ENCODE peak calls at places on chromosomes 13 and 19, in four cellular contexts. One of them, this sample, is unnamed.

GRCh38 chr19:932647-933552 is 7.1 kb downstream of the ARID3A start:
- DNase-seq in brain microvascular endothelial cell: peak
- DNase-seq in mesothelial cell of epicardium: no peak
- DNase-seq in left ventricle myocardium inferior: peak
- DNase-seq in this sample: no peak

GRCh38 chr13:31209172-31209818 is 9.5 kb downstream of the B3GLCT start:
- DNase-seq in left ventricle myocardium inferior: peak
- DNase-seq in mesothelial cell of epicardium: no peak
- DNase-seq in brain microvascular endothelial cell: no peak
- DNase-seq in this sample: peak

GRCh38 chr13:35826626-35827254 is 304.4 kb downstream of the DCLK1 start:
- DNase-seq in left ventricle myocardium inferior: no peak
- DNase-seq in brain microvascular endothelial cell: no peak
- DNase-seq in mesothelial cell of epicardium: no peak
- DNase-seq in this sample: no peak

GRCh38 chr13:76014618-76015315 is 378.6 kb downstream of the LMO7 start:
- DNase-seq in mesothelial cell of epicardium: no peak
- DNase-seq in brain microvascular endothelial cell: peak
- DNase-seq in left ventricle myocardium inferior: no peak
- DNase-seq in this sample: no peak

GRCh38 chr13:87259479-87260083 is 411.6 kb upstream of the SLITRK5 start:
- DNase-seq in brain microvascular endothelial cell: no peak
- DNase-seq in mesothelial cell of epicardium: no peak
- DNase-seq in left ventricle myocardium inferior: no peak
- DNase-seq in this sample: no peak

GRCh38 chr13:112158961-112159360 is 92.0 kb downstream of the SOX1 start:
- DNase-seq in mesothelial cell of epicardium: no peak
- DNase-seq in left ventricle myocardium inferior: no peak
- DNase-seq in brain microvascular endothelial cell: no peak
- DNase-seq in this sample: no peak

GRCh38 chr13:75770164-75771145 is 134.3 kb downstream of the LMO7 start:
- DNase-seq in brain microvascular endothelial cell: peak
- DNase-seq in mesothelial cell of epicardium: no peak
- DNase-seq in left ventricle myocardium inferior: no peak
- DNase-seq in this sample: no peak

GRCh38 chr19:1837625-1838105 is 10.6 kb downstream of the REXO1 start:
- DNase-seq in brain microvascular endothelial cell: no peak
- DNase-seq in left ventricle myocardium inferior: peak
- DNase-seq in mesothelial cell of epicardium: no peak
- DNase-seq in this sample: peak

GRCh38 chr13:68551701-68552522 is 1321.8 kb upstream of the PCDH9 start:
- DNase-seq in left ventricle myocardium inferior: no peak
- DNase-seq in brain microvascular endothelial cell: no peak
- DNase-seq in mesothelial cell of epicardium: no peak
- DNase-seq in this sample: no peak

GRCh38 chr19:2042485-2043268 is 8.4 kb downstream of the MKNK2 start:
- DNase-seq in left ventricle myocardium inferior: no peak
- DNase-seq in brain microvascular endothelial cell: no peak
- DNase-seq in mesothelial cell of epicardium: no peak
- DNase-seq in this sample: no peak

GRCh38 chr13:108120332-108120731 is 95.0 kb downstream of the LIG4 start:
- DNase-seq in left ventricle myocardium inferior: no peak
- DNase-seq in mesothelial cell of epicardium: no peak
- DNase-seq in brain microvascular endothelial cell: no peak
- DNase-seq in this sample: no peak

GRCh38 chr19:40147693-40148347 is 43.4 kb upstream of the MAP3K10 start:
- DNase-seq in mesothelial cell of epicardium: no peak
- DNase-seq in left ventricle myocardium inferior: no peak
- DNase-seq in brain microvascular endothelial cell: peak
- DNase-seq in this sample: no peak

DNA sequence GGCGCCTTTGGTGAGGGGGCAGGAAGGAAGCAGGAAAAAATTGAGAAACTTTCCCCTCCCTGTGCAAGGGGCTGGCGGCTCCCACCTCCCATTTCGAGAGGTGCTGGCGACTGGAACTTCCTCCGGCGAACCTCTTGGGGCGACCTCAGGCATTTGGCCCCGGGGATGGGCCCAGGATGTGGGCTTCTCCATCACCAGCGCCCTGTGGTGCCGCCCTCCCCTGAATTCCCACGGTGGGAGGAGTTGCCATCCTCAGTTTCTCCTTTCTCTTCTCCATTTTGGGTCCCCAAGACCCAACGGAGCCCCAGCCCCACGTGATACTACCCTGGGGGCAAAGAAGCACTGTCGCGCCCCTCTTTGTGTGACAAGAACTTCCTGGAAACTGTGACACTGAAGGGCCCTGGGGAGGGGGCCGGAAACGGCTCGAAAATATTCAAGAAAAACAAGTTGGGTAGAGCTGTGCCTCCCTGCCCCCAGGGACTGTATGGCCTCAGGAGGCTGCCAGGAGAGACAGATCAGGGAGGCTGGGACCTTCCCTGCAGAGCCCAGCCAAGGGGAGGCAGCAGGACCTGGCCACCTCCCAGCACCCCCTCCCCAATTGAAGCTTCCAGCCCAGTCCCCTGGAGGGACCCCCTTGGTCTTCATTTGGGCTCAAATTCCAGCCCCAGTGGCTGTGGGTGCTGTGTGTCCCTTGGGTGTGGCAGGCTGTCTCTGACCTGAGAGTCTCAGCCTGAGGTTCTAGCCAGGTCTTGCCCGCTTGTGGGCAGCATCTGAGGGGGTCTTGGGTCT is 16.2 kb upstream of the AP1M2 start:
- DNase-seq in mesothelial cell of epicardium: no peak
- DNase-seq in brain microvascular endothelial cell: no peak
- DNase-seq in left ventricle myocardium inferior: peak
- DNase-seq in this sample: no peak
- TF ChIP-seq CTCF in mesothelial cell of epicardium: no peak
- TF ChIP-seq CTCF in brain microvascular endothelial cell: no peak
- TF ChIP-seq CTCF in left ventricle myocardium inferior: peak
- TF ChIP-seq CTCF in this sample: no peak

GRCh38 chr13:27367570-27367969 is 56.8 kb upstream of the GTF3A start:
- DNase-seq in brain microvascular endothelial cell: no peak
- DNase-seq in left ventricle myocardium inferior: no peak
- DNase-seq in mesothelial cell of epicardium: no peak
- DNase-seq in this sample: no peak

GRCh38 chr13:27360562-27360961 is 63.9 kb upstream of the GTF3A start:
- DNase-seq in mesothelial cell of epicardium: no peak
- DNase-seq in left ventricle myocardium inferior: no peak
- DNase-seq in brain microvascular endothelial cell: no peak
- DNase-seq in this sample: no peak

GRCh38 chr13:27358420-27358819 is 66.0 kb upstream of the GTF3A start:
- DNase-seq in brain microvascular endothelial cell: no peak
- DNase-seq in left ventricle myocardium inferior: no peak
- DNase-seq in mesothelial cell of epicardium: no peak
- DNase-seq in this sample: no peak

GRCh38 chr13:27359203-27359821 is 65.1 kb upstream of the GTF3A start:
- DNase-seq in brain microvascular endothelial cell: peak
- DNase-seq in mesothelial cell of epicardium: peak
- DNase-seq in left ventricle myocardium inferior: peak
- DNase-seq in this sample: peak

DNA sequence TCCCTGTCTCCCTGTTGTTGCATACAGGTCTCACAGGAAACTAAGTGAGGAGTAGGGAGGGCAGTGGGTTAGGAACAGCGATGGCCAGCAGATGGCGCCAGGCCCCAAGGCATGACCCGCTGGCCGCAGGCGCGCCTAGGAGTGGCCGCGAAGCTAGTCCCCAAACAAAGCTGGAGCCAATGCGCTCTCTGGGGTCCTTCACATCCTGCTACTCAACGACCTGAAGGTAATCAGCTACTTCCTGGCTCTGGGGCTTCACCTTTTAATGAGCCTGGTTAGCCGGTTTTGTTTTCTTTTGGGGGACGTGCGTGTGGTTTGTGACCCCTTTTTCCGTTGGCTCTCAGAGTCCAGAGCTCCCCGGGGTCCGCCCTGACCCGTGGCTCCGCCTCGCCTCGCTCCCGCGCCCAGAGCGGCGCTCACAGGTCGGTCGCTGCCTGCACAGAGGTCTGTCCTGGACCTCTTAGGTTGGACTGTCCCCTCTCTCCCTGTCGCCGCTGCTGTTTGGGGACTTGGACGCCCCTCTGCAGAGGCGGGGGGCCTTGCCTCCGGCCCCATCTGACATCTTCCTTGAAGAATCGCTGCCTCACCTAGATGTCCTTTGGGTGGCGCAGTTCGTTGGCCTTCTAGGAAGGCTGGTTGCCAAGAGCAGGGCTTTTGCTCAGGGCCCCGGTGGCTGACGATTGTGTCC is 62.2 kb upstream of the GTF3A start:
- DNase-seq in brain microvascular endothelial cell: peak
- DNase-seq in mesothelial cell of epicardium: peak
- DNase-seq in left ventricle myocardium inferior: peak
- DNase-seq in this sample: peak
- TF ChIP-seq CTCF in brain microvascular endothelial cell: peak
- TF ChIP-seq CTCF in mesothelial cell of epicardium: peak
- TF ChIP-seq CTCF in left ventricle myocardium inferior: peak
- TF ChIP-seq CTCF in this sample: peak

GRCh38 chr19:41893899-41894298 is 10.9 kb downstream of the ARHGEF1 start:
- DNase-seq in mesothelial cell of epicardium: no peak
- DNase-seq in left ventricle myocardium inferior: no peak
- DNase-seq in brain microvascular endothelial cell: peak
- DNase-seq in this sample: no peak

GRCh38 chr19:41894350-41894749 is 11.4 kb downstream of the ARHGEF1 start:
- DNase-seq in left ventricle myocardium inferior: no peak
- DNase-seq in mesothelial cell of epicardium: no peak
- DNase-seq in brain microvascular endothelial cell: no peak
- DNase-seq in this sample: no peak

GRCh38 chr19:41888926-41889325 is 5.9 kb downstream of the ARHGEF1 start:
- DNase-seq in brain microvascular endothelial cell: no peak
- DNase-seq in mesothelial cell of epicardium: peak
- DNase-seq in left ventricle myocardium inferior: no peak
- DNase-seq in this sample: no peak

GRCh38 chr19:41889896-41890295 is 6.9 kb downstream of the ARHGEF1 start:
- DNase-seq in mesothelial cell of epicardium: no peak
- DNase-seq in brain microvascular endothelial cell: no peak
- DNase-seq in left ventricle myocardium inferior: no peak
- DNase-seq in this sample: no peak

GRCh38 chr19:41892173-41892902 is 9.4 kb downstream of the ARHGEF1 start:
- DNase-seq in brain microvascular endothelial cell: no peak
- DNase-seq in mesothelial cell of epicardium: peak
- DNase-seq in left ventricle myocardium inferior: no peak
- DNase-seq in this sample: no peak
- TF ChIP-seq CTCF in brain microvascular endothelial cell: peak
- TF ChIP-seq CTCF in mesothelial cell of epicardium: no peak
- TF ChIP-seq CTCF in left ventricle myocardium inferior: no peak
- TF ChIP-seq CTCF in this sample: no peak

GRCh38 chr13:51730927-51731326 is 73.0 kb downstream of the DHRS12 start:
- DNase-seq in brain microvascular endothelial cell: no peak
- DNase-seq in mesothelial cell of epicardium: no peak
- DNase-seq in left ventricle myocardium inferior: no peak
- DNase-seq in this sample: no peak

GRCh38 chr13:51729853-51730553 is 74.0 kb downstream of the DHRS12 start:
- DNase-seq in brain microvascular endothelial cell: peak
- DNase-seq in mesothelial cell of epicardium: no peak
- DNase-seq in left ventricle myocardium inferior: no peak
- DNase-seq in this sample: no peak

GRCh38 chr13:51728972-51729371 is 75.0 kb downstream of the DHRS12 start:
- DNase-seq in left ventricle myocardium inferior: no peak
- DNase-seq in brain microvascular endothelial cell: peak
- DNase-seq in mesothelial cell of epicardium: no peak
- DNase-seq in this sample: no peak

GRCh38 chr13:51733656-51734334 is 70.2 kb downstream of the DHRS12 start:
- DNase-seq in left ventricle myocardium inferior: no peak
- DNase-seq in brain microvascular endothelial cell: no peak
- DNase-seq in mesothelial cell of epicardium: no peak
- DNase-seq in this sample: no peak

DNA sequence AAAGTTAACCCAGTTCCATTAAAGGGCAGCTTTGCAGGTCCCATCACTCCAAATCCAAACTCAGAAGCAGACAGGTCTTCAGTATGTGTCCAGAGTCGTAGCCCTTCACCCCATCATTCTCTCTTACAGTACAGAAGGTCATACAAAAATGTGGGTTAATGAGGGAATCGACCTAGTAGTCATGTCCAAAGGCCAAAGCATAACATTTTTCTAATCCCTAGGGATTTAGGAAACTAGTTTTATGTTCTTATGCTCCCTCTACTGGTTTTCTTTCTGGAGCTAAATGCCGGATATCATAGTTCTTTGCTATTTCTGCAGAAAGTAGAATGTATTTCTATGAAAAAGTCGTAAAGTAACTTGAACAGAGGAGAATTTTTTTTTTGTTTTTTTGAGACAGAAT is 72.2 kb downstream of the DHRS12 start:
- DNase-seq in left ventricle myocardium inferior: no peak
- DNase-seq in brain microvascular endothelial cell: no peak
- DNase-seq in mesothelial cell of epicardium: no peak
- DNase-seq in this sample: no peak
- TF ChIP-seq CTCF in left ventricle myocardium inferior: peak
- TF ChIP-seq CTCF in brain microvascular endothelial cell: peak
- TF ChIP-seq CTCF in mesothelial cell of epicardium: no peak
- TF ChIP-seq CTCF in this sample: peak

GRCh38 chr19:48728882-48729645 is 9.5 kb upstream of the MAMSTR start:
- DNase-seq in mesothelial cell of epicardium: no peak
- DNase-seq in brain microvascular endothelial cell: no peak
- DNase-seq in left ventricle myocardium inferior: no peak
- DNase-seq in this sample: no peak
- TF ChIP-seq CTCF in mesothelial cell of epicardium: no peak
- TF ChIP-seq CTCF in brain microvascular endothelial cell: no peak
- TF ChIP-seq CTCF in left ventricle myocardium inferior: no peak
- TF ChIP-seq CTCF in this sample: no peak

GRCh38 chr13:49649244-49649962 is 21.1 kb downstream of the ARL11 start:
- DNase-seq in brain microvascular endothelial cell: peak
- DNase-seq in mesothelial cell of epicardium: no peak
- DNase-seq in left ventricle myocardium inferior: no peak
- DNase-seq in this sample: no peak
- TF ChIP-seq CTCF in brain microvascular endothelial cell: peak
- TF ChIP-seq CTCF in mesothelial cell of epicardium: no peak
- TF ChIP-seq CTCF in left ventricle myocardium inferior: peak
- TF ChIP-seq CTCF in this sample: peak

DNA sequence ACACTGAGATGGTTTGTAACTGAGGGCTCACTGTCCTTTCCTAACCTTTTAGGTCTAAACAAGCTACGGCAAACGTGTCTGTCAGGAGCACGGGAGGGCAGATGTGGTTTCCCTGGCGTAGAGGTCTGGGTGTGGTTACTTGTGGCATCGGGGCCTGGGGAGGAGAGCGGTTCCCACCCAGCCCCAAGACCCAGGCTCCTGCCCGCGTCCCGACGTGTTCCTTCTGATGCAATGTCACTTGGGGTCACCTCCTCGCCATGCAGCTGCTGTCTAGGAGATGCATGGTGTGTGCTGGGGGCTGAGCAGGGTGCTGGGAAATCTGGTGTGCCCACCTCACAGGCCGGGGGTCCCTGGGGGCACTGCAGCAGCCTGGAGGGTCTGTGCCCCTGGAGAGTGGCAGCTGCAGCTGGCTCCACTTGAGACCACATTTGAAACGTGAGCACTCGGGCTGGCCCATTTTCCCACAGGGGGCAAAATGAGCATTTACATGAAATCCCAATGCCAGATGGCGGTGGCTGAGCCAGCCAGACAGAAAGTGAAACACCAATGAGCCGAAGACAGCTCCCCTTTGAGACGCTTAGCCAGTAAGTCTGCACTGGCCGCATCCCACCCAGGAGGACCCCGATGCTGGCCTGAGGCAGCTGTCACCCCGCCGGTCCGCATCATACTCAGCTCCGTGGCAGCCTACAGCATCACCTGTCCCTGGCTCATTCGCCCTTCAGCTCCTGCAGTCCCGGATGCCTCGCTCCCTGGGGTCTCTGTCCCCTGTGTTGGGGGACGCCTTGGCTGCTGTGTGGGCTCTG is 22.3 kb upstream of the MYDGF start:
- DNase-seq in left ventricle myocardium inferior: no peak
- DNase-seq in brain microvascular endothelial cell: no peak
- DNase-seq in mesothelial cell of epicardium: no peak
- DNase-seq in this sample: peak
- TF ChIP-seq CTCF in left ventricle myocardium inferior: no peak
- TF ChIP-seq CTCF in brain microvascular endothelial cell: no peak
- TF ChIP-seq CTCF in mesothelial cell of epicardium: no peak
- TF ChIP-seq CTCF in this sample: no peak

This sample was measured in D721Med.